ENCODE peak calls at places on chromosomes 12 and 14, in seven cellular contexts. U is CD8-positive, alpha-beta T cell; L is sigmoid colon; W is CD4-positive, alpha-beta memory T cell; T is IMR-90; C is keratinocyte; J is A549. X is an unnamed sample.

GRCh38 chr14:103067231-103067954 is 10.0 kb upstream of the CDC42BPB start:
- DNase-seq in J (peak; percentile 79), U (no peak), T (peak; percentile 38), W (no peak), L (peak; percentile 68), C (no peak), X (peak; percentile 89)

GRCh38 chr14:22848391-22849164 is 12.2 kb downstream of the MMP14 start:
- DNase-seq in T (peak; percentile 92), U (no peak), L (peak; percentile 95), J (no peak), W (no peak), C (no peak), X (no peak)

GRCh38 chr14:61678966-61679365 is 16.3 kb upstream of the HIF1A start:
- DNase-seq in C (no peak), J (no peak), W (no peak), T (no peak), U (no peak), L (no peak), X (no peak)

GRCh38 chr12:102874819-102875218 is 42.2 kb downstream of the PAH start:
- DNase-seq in U (no peak), J (no peak), W (no peak), L (no peak), C (no peak), T (no peak), X (no peak)

GRCh38 chr12:32893008-32893407 is 3.6 kb downstream of the PKP2 start:
- DNase-seq in J (no peak), C (no peak), W (no peak), U (no peak), L (no peak), T (no peak), X (no peak)

GRCh38 chr12:100733817-100734593 is 60.6 kb upstream of the ANO4 start:
- DNase-seq in L (no peak), J (peak; percentile 60), U (no peak), W (no peak), C (no peak), T (peak; percentile 60), X (peak; percentile 50)

GRCh38 chr12:120234643-120235368 is 30.7 kb downstream of the PXN start:
- DNase-seq in J (peak; percentile 96), T (peak; percentile 97), W (no peak), U (no peak), L (peak; percentile 97), C (peak; percentile 80), X (peak; percentile 82)

GRCh38 chr12:12636641-12637040 is 25.0 kb downstream of the CREBL2 start:
- DNase-seq in U (no peak), J (no peak), L (no peak), W (no peak), C (no peak), T (no peak), X (no peak)

GRCh38 chr12:22415342-22416309 is 81.1 kb upstream of the ST8SIA1 start:
- DNase-seq in L (no peak), T (no peak), W (no peak), U (no peak), C (no peak), J (peak; percentile 73), X (no peak)

GRCh38 chr14:70130498-70130897 is 58.3 kb downstream of the SLC8A3 start:
- DNase-seq in L (no peak), U (no peak), T (no peak), W (no peak), J (no peak), C (no peak), X (no peak)

GRCh38 chr14:65631040-65631439 is 218.5 kb downstream of the FUT8 start:
- DNase-seq in J (no peak), C (no peak), U (no peak), T (no peak), L (no peak), W (no peak), X (no peak)

GRCh38 chr14:100640481-100641273 is 53.5 kb upstream of the BEGAIN start:
- DNase-seq in U (peak; percentile 66), J (no peak), L (no peak), C (no peak), W (peak; percentile 81), T (peak; percentile 28), X (peak; percentile 51)

GRCh38 chr14:35386673-35387125 is 17.9 kb downstream of the NFKBIA start:
- DNase-seq in L (no peak), C (no peak), W (no peak), J (no peak), T (no peak), U (no peak), X (no peak)

GRCh38 chr14:35383569-35384385 is 20.8 kb downstream of the NFKBIA start:
- DNase-seq in J (no peak), T (no peak), U (no peak), C (no peak), L (no peak), W (no peak), X (no peak)

GRCh38 chr14:35387209-35387608 is 17.3 kb downstream of the NFKBIA start:
- DNase-seq in L (no peak), T (no peak), W (no peak), J (no peak), U (no peak), C (no peak), X (no peak)

GRCh38 chr14:35384386-35385041 is 20.0 kb downstream of the NFKBIA start:
- DNase-seq in L (peak; percentile 96), W (no peak), U (no peak), C (no peak), J (peak; percentile 80), T (peak; percentile 99), X (peak; percentile 88)

DNA sequence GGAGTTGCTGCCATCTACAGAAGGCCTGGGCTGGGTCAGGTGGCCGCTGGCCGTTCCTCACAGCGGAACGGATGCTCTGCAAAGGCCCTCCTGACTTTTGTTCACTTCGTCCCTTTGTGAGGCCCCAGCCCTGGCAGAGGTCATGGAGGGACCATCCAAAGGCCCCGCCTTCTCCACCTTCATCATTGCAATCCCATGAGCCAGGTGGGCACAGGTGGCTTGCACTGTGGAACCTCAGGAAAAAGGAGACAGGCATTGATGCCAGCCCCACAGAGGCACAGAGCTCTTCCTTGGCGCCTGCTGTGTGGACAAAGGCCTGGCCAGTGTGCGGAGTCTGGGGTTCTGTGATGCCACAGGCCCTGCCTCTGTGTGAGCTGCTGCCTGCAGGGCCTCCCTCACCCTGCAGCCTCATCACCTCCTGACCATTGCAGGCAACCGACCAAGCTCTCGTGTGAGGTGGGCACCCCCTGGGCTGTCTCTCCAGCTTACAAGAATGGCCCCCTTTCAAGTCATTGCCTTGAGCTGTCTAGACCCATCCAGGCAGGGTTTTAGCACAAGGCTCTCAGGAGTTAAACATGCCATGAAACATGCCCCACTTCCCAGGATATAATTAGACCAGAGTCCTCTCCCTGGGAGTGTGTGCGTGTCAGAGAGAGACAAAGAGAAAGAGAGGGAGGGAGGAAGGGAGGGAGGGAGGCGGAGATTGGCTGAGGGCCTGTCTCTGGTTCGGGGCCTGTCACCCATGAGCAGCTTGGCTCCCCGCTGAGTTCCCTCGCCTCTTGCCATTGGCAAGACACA is 19.3 kb downstream of the NFKBIA start:
- DNase-seq in T (peak; percentile 93), C (no peak), J (peak; percentile 89), U (no peak), L (peak; percentile 98), W (no peak), X (peak; percentile 80)
- H3K4me3 ChIP-seq in T (no peak overlapping the region), C (no peak overlapping the region), J (no peak overlapping the region), U (no peak overlapping the region), L (peak overlapping the region; percentile 17), W (no peak overlapping the region), X (no peak overlapping the region)

DNA sequence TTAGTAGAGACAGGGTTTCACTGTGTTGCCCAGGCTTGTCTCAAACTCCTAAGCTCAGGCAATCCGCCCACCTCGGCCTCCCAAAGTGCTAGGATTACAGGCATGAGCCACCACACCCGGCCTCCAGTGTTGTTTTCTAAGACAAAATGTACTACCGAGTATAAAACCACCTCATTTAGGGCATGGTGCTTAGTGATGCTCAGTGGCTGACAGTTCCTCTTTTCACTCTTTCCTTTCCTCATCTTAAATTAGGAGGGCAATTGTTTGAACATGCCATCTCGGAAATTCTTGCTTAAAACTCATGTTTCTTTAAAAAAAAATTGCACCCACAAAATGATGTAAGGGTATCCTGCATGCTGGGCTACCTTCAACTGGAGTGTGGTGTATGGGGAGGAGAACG is 89.0 kb downstream of the RFX4 start:
- DNase-seq in L (no peak), C (no peak), U (no peak), T (no peak), W (no peak), J (no peak), X (no peak)
- H3K27ac ChIP-seq in L (no peak overlapping the region), C (no peak overlapping the region), U (no peak overlapping the region), T (no peak overlapping the region), W (no peak overlapping the region), J (no peak overlapping the region), X (no peak overlapping the region)

DNA sequence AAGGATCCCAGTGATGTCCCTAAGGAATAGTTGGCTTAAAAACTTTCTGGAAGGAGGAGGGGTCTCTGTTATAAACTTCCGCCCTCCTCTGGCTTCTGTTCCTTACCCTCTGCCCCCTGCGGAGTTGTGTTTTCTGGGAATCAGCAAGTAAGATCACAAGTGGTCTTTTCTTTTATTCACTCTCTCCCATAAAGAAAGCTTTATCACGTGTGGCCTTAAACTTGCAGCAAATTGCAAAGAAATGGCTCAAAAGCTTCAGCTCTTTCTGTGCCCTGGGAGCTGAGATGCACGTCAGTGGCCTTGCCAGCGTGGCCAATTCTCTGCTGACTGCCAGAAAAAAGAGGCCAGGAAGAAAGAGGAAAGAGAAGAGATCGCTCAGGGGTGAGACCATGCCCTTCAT is at the start of gene SLCO1C1:
- DNase-seq in L (no peak), U (no peak), J (no peak), W (no peak), C (no peak), T (no peak), X (no peak)
- H3K4me3 ChIP-seq in L (no peak within 1 kb of the TSS), U (no peak within 1 kb of the TSS), J (no peak within 1 kb of the TSS), W (no peak within 1 kb of the TSS), C (no peak within 1 kb of the TSS), T (no peak within 1 kb of the TSS), X (no peak within 1 kb of the TSS)

GRCh38 chr12:62933871-62934798 is 815 bp downstream of the PPM1H start:
- DNase-seq in C (no peak), J (peak; percentile 45), L (no peak), U (no peak), W (no peak), T (peak; percentile 4), X (peak; percentile 40)
- H3K27ac ChIP-seq in C (no peak overlapping the region), J (peak overlapping the region; percentile 79), L (peak overlapping the region; percentile 34), U (no peak overlapping the region), W (no peak overlapping the region), T (no peak overlapping the region), X (no peak overlapping the region)

GRCh38 chr14:99273025-99273723 is 1.2 kb upstream of the BCL11B start:
- DNase-seq in U (peak; percentile 58), J (peak; percentile 77), W (peak; percentile 75), L (no peak), C (no peak), T (no peak), X (peak; percentile 69)
- H3K4me3 ChIP-seq in U (peak overlapping the region; percentile 81), J (peak overlapping the region; percentile 83), W (peak overlapping the region; percentile 47), L (peak overlapping the region; percentile 7), C (peak overlapping the region; percentile 74), T (no peak overlapping the region), X (peak overlapping the region; percentile 11)

DNA sequence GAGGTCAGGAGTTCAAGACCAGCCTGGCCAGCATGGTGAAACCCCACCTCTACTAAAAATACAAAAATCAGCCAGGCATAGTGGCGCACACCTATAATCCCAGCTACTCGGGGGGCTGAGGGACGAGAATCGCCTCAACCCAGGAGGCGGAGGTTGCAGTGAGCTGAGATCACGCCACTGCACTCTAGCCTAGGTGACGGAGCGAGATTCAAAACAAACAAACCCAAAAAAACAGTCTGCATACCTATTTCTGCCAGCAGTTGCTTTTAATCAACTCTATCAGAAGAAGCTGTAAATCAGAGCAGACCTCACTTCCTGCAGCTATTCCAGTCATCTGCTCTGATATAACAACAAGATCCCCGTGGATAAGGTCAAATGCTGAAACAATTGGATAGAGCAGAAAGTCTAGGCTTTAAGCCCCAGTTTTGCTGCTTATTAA is 50.5 kb downstream of the LIMA1 start:
- DNase-seq in W (no peak), J (no peak), T (no peak), U (no peak), L (no peak), C (no peak), X (no peak)
- H3K27ac ChIP-seq in W (no peak overlapping the region), J (no peak overlapping the region), T (no peak overlapping the region), U (no peak overlapping the region), L (no peak overlapping the region), C (no peak overlapping the region), X (no peak overlapping the region)